ENCODE peak calls at places on chromosomes 2 and 18, in nine cellular contexts. G is H1; T is D341Med; I is hippocampal formation; D is stimulated activated CD4-positive, alpha-beta T cell treated with anti-CD3 and anti-CD28 coated beads, Interleukin-1b, Interleukin-23, amount 100 ng/mL, for 24 hours; O is activated naive CD8-positive, alpha-beta T cell treated with anti-CD3 and anti-CD28 coated beads for 36 hours; Z is fibroblast of lung; V is psoas muscle; L is stimulated activated CD8-positive, alpha-beta memory T cell treated with anti-CD3 and anti-CD28 coated beads, Interleukin-7, amount 100 ng/mL, for 24 hours. U is an unnamed sample.

GRCh38 chr2:65922030-65922429 is 489.6 kb upstream of the SPRED2 start:
- DNase-seq in O (no peak), D (no peak), I (no peak), V (no peak), Z (no peak), L (no peak), T (no peak), G (no peak), U (no peak)

GRCh38 chr2:22355816-22356433 is 1029.1 kb upstream of the KLHL29 start:
- DNase-seq in Z (no peak), D (no peak), G (peak), V (peak), O (peak), T (peak), I (peak), L (peak), U (peak)

GRCh38 chr2:61789807-61790602 is 63.9 kb downstream of the FAM161A start:
- DNase-seq in G (no peak), I (no peak), L (no peak), O (no peak), Z (no peak), T (no peak), V (no peak), D (no peak), U (no peak)

GRCh38 chr2:174965992-174966789 is 39.0 kb downstream of the CHN1 start:
- DNase-seq in T (no peak), D (no peak), O (no peak), L (no peak), V (no peak), Z (peak), I (no peak), G (no peak), U (peak)

GRCh38 chr2:236795176-236795860 is 225.7 kb downstream of the ACKR3 start:
- DNase-seq in O (no peak), Z (no peak), G (no peak), L (no peak), D (no peak), I (no peak), T (no peak), V (no peak), U (no peak)

GRCh38 chr2:1226766-1227165 is 186.5 kb upstream of the TPO start:
- DNase-seq in T (no peak), V (no peak), L (no peak), Z (no peak), G (no peak), O (no peak), I (no peak), D (no peak), U (no peak)

GRCh38 chr18:42047721-42048120 is 92.7 kb downstream of the PIK3C3 start:
- DNase-seq in I (no peak), V (no peak), O (no peak), D (no peak), G (no peak), Z (peak), L (no peak), T (no peak), U (no peak)

GRCh38 chr2:96839288-96839874 is 4.4 kb downstream of the ANKRD23 start:
- DNase-seq in T (no peak), Z (peak), V (peak), L (peak), I (no peak), G (peak), O (peak), D (no peak), U (no peak)

GRCh38 chr2:172943563-172943962 is 132.1 kb upstream of the MAP3K20 start:
- DNase-seq in I (no peak), Z (no peak), T (no peak), L (no peak), O (no peak), D (no peak), V (no peak), G (no peak), U (no peak)

GRCh38 chr18:23838801-23839366 is 149.6 kb downstream of the LAMA3 start:
- DNase-seq in G (no peak), O (no peak), I (no peak), T (no peak), D (no peak), V (no peak), L (no peak), Z (peak), U (peak)

GRCh38 chr2:230473378-230473777 is 57.4 kb downstream of the SP100 start:
- DNase-seq in T (no peak), I (no peak), O (peak), L (no peak), V (no peak), G (no peak), Z (no peak), D (no peak), U (no peak)

GRCh38 chr2:71713581-71714580 is 260.5 kb downstream of the DYSF start:
- DNase-seq in Z (peak), O (no peak), D (no peak), V (peak), T (no peak), L (no peak), G (no peak), I (no peak), U (peak)

GRCh38 chr2:78029392-78029995 is 507.3 kb upstream of the LRRTM4 start:
- DNase-seq in L (no peak), O (no peak), V (no peak), Z (no peak), I (no peak), T (no peak), G (peak), D (no peak), U (no peak)

GRCh38 chr2:51013060-51013746 is 18.7 kb downstream of the NRXN1 start:
- DNase-seq in G (no peak), V (peak), L (no peak), O (no peak), Z (no peak), I (no peak), D (no peak), T (no peak), U (no peak)

GRCh38 chr2:124915567-124915966 is 890.5 kb downstream of the CNTNAP5 start:
- DNase-seq in Z (no peak), L (no peak), D (no peak), V (no peak), T (no peak), G (no peak), O (no peak), I (no peak), U (no peak)

GRCh38 chr18:23662309-23663263 is at the start of gene ANKRD29:
- DNase-seq in D (no peak), L (no peak), I (no peak), O (peak), G (peak), V (peak), Z (peak), T (peak), U (peak)

GRCh38 chr2:48129256-48129950 is 223.1 kb upstream of the FBXO11 start:
- DNase-seq in L (no peak), V (no peak), G (no peak), O (no peak), Z (peak), T (no peak), I (no peak), D (no peak), U (no peak)

GRCh38 chr2:11286749-11287148 is 57.7 kb downstream of the ROCK2 start:
- DNase-seq in I (no peak), G (no peak), O (no peak), V (no peak), D (no peak), Z (peak), L (no peak), T (no peak), U (peak)

GRCh38 chr2:236545814-236546480 is 23.7 kb upstream of the ACKR3 start:
- DNase-seq in D (no peak), Z (no peak), G (no peak), I (no peak), O (no peak), L (no peak), T (no peak), V (no peak), U (no peak)

GRCh38 chr2:181953773-181954537 is 31.7 kb upstream of the PPP1R1C start:
- DNase-seq in T (peak), D (peak), V (peak), Z (peak), L (peak), O (peak), G (peak), I (no peak), U (peak)

GRCh38 chr2:215403441-215404356 is 32.2 kb downstream of the FN1 start:
- DNase-seq in T (no peak), G (no peak), L (no peak), O (no peak), V (no peak), Z (peak), D (no peak), I (no peak), U (no peak)

GRCh38 chr2:201847483-201847882 is 41.1 kb downstream of the CDK15 start:
- DNase-seq in T (no peak), I (no peak), G (no peak), V (no peak), Z (peak), O (no peak), D (no peak), L (no peak), U (no peak)

GRCh38 chr18:64799378-64799777 is 650.5 kb upstream of the LINC00305 start:
- DNase-seq in Z (peak), T (no peak), V (no peak), O (no peak), L (no peak), D (no peak), I (no peak), G (no peak), U (peak)

GRCh38 chr2:58350484-58350883 is 109.4 kb upstream of the FANCL start:
- DNase-seq in L (no peak), D (no peak), V (no peak), T (no peak), Z (no peak), I (no peak), O (no peak), G (no peak), U (no peak)

GRCh38 chr2:70715161-70715985 is 52.6 kb downstream of the ADD2 start:
- DNase-seq in V (no peak), L (no peak), Z (no peak), D (no peak), O (no peak), T (no peak), I (no peak), G (peak), U (no peak)

GRCh38 chr2:34524115-34524514 is 925.0 kb upstream of the FAM98A start:
- DNase-seq in O (no peak), D (no peak), V (no peak), I (no peak), G (no peak), Z (no peak), T (no peak), L (no peak), U (no peak)

GRCh38 chr2:220373878-220374277 is 746.4 kb downstream of the SLC4A3 start:
- DNase-seq in G (no peak), O (no peak), V (no peak), L (no peak), D (no peak), Z (peak), I (no peak), T (no peak), U (peak)

GRCh38 chr18:59783138-59783537 is 85.9 kb upstream of the CCBE1 start:
- DNase-seq in I (no peak), T (peak), G (peak), O (no peak), Z (peak), L (no peak), D (no peak), V (no peak), U (peak)

GRCh38 chr2:27655155-27655951 is 8.1 kb downstream of the SUPT7L start:
- DNase-seq in G (no peak), Z (peak), I (no peak), L (no peak), O (no peak), D (no peak), T (peak), V (no peak), U (peak)

GRCh38 chr18:79629606-79630005 is 50.0 kb upstream of the CTDP1 start:
- DNase-seq in V (no peak), L (no peak), Z (no peak), D (no peak), G (no peak), I (no peak), T (no peak), O (no peak), U (no peak)

GRCh38 chr2:72824224-72824842 is 1.5 kb downstream of the EXOC6B start:
- DNase-seq in O (no peak), D (no peak), L (no peak), V (no peak), Z (peak), T (no peak), G (no peak), I (no peak), U (peak)

GRCh38 chr18:63578357-63578958 is 8.7 kb upstream of the SERPINB13 start:
- DNase-seq in O (no peak), Z (peak), G (peak), T (no peak), V (no peak), I (no peak), D (no peak), L (no peak), U (peak)

GRCh38 chr2:152539424-152539823 is 177.8 kb downstream of the PRPF40A start:
- DNase-seq in Z (no peak), T (no peak), G (no peak), V (no peak), I (no peak), L (no peak), D (no peak), O (no peak), U (no peak)

GRCh38 chr2:215161301-215161829 is 22.9 kb upstream of the ABCA12 start:
- DNase-seq in V (no peak), Z (no peak), D (no peak), T (no peak), G (no peak), L (no peak), I (no peak), O (no peak), U (no peak)

GRCh38 chr18:6566338-6566911 is 151.7 kb upstream of the L3MBTL4 start:
- DNase-seq in D (no peak), V (no peak), L (no peak), I (no peak), G (no peak), Z (no peak), T (no peak), O (no peak), U (peak)

U was measured in astrocyte of the hippocampus.